ENCODE peak calls at places on chromosome 6, in nine cellular contexts. V, M, I, E, Q, T, S, R and Y are unnamed samples.

GRCh38 chr6:125871365-125871764 is 80.6 kb downstream of the NCOA7 start:
- DNase-seq in V (no peak), M (no peak), I (no peak), E (no peak), Q (peak; percentile 18), T (no peak), S (no peak), R (no peak), Y (no peak)

GRCh38 chr6:139161817-139162284 is 27.0 kb downstream of the HECA start:
- DNase-seq in V (no peak), M (no peak), I (no peak), E (no peak), Q (no peak), T (no peak), S (no peak), R (no peak), Y (no peak)

GRCh38 chr6:149842331-149842730 is 21.8 kb downstream of the LRP11 start:
- DNase-seq in V (no peak), M (no peak), I (no peak), E (no peak), Q (no peak), T (no peak), S (no peak), R (no peak), Y (no peak)

GRCh38 chr6:12927746-12928145 is 211.2 kb downstream of the PHACTR1 start:
- DNase-seq in V (no peak), M (no peak), I (no peak), E (no peak), Q (no peak), T (no peak), S (no peak), R (no peak), Y (no peak)

GRCh38 chr6:97215157-97215769 is 67.8 kb downstream of the MMS22L start:
- DNase-seq in V (no peak), M (no peak), I (no peak), E (peak; percentile 71), Q (peak; percentile 84), T (no peak), S (peak; percentile 80), R (no peak), Y (peak; percentile 10)

GRCh38 chr6:33787954-33788693 is 806 bp downstream of the LEMD2 start:
- DNase-seq in V (peak; percentile 82), M (peak; percentile 86), I (peak; percentile 95), E (peak; percentile 77), Q (peak; percentile 92), T (peak; percentile 76), S (peak; percentile 74), R (peak; percentile 85), Y (no peak)

GRCh38 chr6:700490-700889 is 7.6 kb upstream of the EXOC2 start:
- DNase-seq in V (no peak), M (no peak), I (no peak), E (no peak), Q (no peak), T (no peak), S (no peak), R (no peak), Y (no peak)

GRCh38 chr6:137882225-137882961 is 15.3 kb downstream of the TNFAIP3 start:
- DNase-seq in V (no peak), M (no peak), I (no peak), E (no peak), Q (peak; percentile 62), T (no peak), S (peak; percentile 57), R (no peak), Y (no peak)

GRCh38 chr6:99241905-99242534 is 107.5 kb downstream of the FAXC start:
- DNase-seq in V (no peak), M (no peak), I (no peak), E (peak; percentile 10), Q (peak; percentile 67), T (no peak), S (peak; percentile 45), R (no peak), Y (no peak)

GRCh38 chr6:30007132-30007764 is 53.8 kb upstream of the POLR1H start:
- DNase-seq in V (no peak), M (peak; percentile 25), I (peak; percentile 67), E (no peak), Q (no peak), T (no peak), S (no peak), R (peak; percentile 74), Y (no peak)

GRCh38 chr6:116476021-116476678 is 15.0 kb downstream of the CALHM6 start:
- DNase-seq in V (no peak), M (no peak), I (no peak), E (no peak), Q (peak; percentile 31), T (no peak), S (no peak), R (no peak), Y (no peak)

GRCh38 chr6:155710704-155711103 is 255.1 kb upstream of the NOX3 start:
- DNase-seq in V (no peak), M (no peak), I (no peak), E (no peak), Q (no peak), T (no peak), S (no peak), R (no peak), Y (no peak)

GRCh38 chr6:88519227-88520019 is 353.3 kb upstream of the CNR1 start:
- DNase-seq in V (no peak), M (no peak), I (no peak), E (no peak), Q (peak; percentile 10), T (no peak), S (no peak), R (no peak), Y (no peak)

GRCh38 chr6:15063253-15063853 is 182.5 kb upstream of the JARID2 start:
- DNase-seq in V (peak; percentile 51), M (peak; percentile 58), I (no peak), E (no peak), Q (peak; percentile 33), T (no peak), S (no peak), R (peak; percentile 80), Y (no peak)

GRCh38 chr6:42452171-42453026 is 673 bp upstream of the TRERF1 start:
- DNase-seq in V (peak; percentile 59), M (peak; percentile 76), I (peak; percentile 93), E (peak; percentile 64), Q (peak; percentile 82), T (peak; percentile 82), S (peak; percentile 86), R (peak; percentile 79), Y (peak; percentile 70)

GRCh38 chr6:109079981-109080380 is 14.7 kb downstream of the SESN1 start:
- DNase-seq in V (peak; percentile 69), M (peak; percentile 80), I (peak; percentile 90), E (no peak), Q (peak; percentile 27), T (peak; percentile 81), S (peak; percentile 22), R (no peak), Y (no peak)

GRCh38 chr6:26020983-26021349 is 58.4 kb downstream of the TRIM38 start:
- DNase-seq in V (peak; percentile 62), M (peak; percentile 68), I (peak; percentile 84), E (no peak), Q (peak; percentile 74), T (peak; percentile 68), S (peak; percentile 84), R (peak; percentile 76), Y (peak; percentile 28)

GRCh38 chr6:121236984-121237383 is 97.3 kb downstream of the TBC1D32 start:
- DNase-seq in V (no peak), M (no peak), I (no peak), E (no peak), Q (peak; percentile 16), T (no peak), S (no peak), R (no peak), Y (no peak)

GRCh38 chr6:148466158-148466557 is 123.5 kb downstream of the SASH1 start:
- DNase-seq in V (no peak), M (no peak), I (no peak), E (no peak), Q (no peak), T (no peak), S (no peak), R (no peak), Y (no peak)
- TF ChIP-seq CTCF in V (no peak), M (no peak), I (no peak), E (peak; percentile 1), Q (no peak), T (no peak), S (no peak), R (no peak), Y (no peak)

DNA sequence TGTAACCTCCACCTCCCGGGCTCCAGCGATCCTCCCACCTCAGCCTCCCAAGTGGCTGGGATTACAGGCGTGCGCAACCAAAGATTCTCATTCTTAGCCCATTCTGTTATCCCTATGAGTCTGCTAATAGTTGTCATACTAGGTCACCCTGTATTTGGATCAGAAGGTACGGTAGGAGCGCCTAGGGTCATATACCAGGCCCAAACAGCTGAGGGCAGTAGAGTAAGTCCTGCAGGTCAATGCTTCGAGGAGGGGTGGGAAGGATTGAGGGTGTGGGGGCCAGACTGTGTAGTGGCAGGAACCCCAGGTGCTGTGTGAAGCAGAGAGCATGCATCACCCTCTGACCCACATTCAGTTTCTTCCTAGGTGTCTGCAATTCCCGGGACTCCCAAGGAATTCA is 22.7 kb upstream of the POU5F1 start:
- DNase-seq in V (no peak), M (no peak), I (no peak), E (no peak), Q (no peak), T (no peak), S (no peak), R (no peak), Y (no peak)
- TF ChIP-seq CTCF in V (no peak), M (no peak), I (no peak), E (no peak), Q (no peak), T (no peak), S (no peak), R (no peak), Y (no peak)

GRCh38 chr6:131027326-131027725 is 35.7 kb downstream of the EPB41L2 start:
- DNase-seq in V (no peak), M (no peak), I (no peak), E (no peak), Q (no peak), T (no peak), S (no peak), R (no peak), Y (no peak)

GRCh38 chr6:131022691-131023090 is 40.4 kb downstream of the EPB41L2 start:
- DNase-seq in V (no peak), M (no peak), I (no peak), E (no peak), Q (no peak), T (no peak), S (no peak), R (no peak), Y (no peak)

GRCh38 chr6:131029661-131030297 is 33.3 kb downstream of the EPB41L2 start:
- DNase-seq in V (no peak), M (peak; percentile 52), I (no peak), E (no peak), Q (peak; percentile 61), T (no peak), S (peak; percentile 55), R (no peak), Y (no peak)

GRCh38 chr6:131024565-131024964 is 38.5 kb downstream of the EPB41L2 start:
- DNase-seq in V (no peak), M (no peak), I (no peak), E (no peak), Q (no peak), T (no peak), S (no peak), R (no peak), Y (no peak)

GRCh38 chr6:131023834-131024504 is 39.1 kb downstream of the EPB41L2 start:
- DNase-seq in V (no peak), M (no peak), I (no peak), E (peak; percentile 69), Q (peak; percentile 49), T (no peak), S (peak; percentile 84), R (no peak), Y (no peak)
- TF ChIP-seq CTCF in V (no peak), M (no peak), I (no peak), E (no peak), Q (no peak), T (no peak), S (no peak), R (no peak), Y (no peak)

GRCh38 chr6:19869464-19869863 is 32.3 kb downstream of the ID4 start:
- DNase-seq in V (no peak), M (no peak), I (no peak), E (no peak), Q (no peak), T (no peak), S (no peak), R (no peak), Y (no peak)
- TF ChIP-seq CTCF in V (no peak), M (no peak), I (no peak), E (no peak), Q (no peak), T (no peak), S (no peak), R (no peak), Y (no peak)